ENCODE peak calls at places on chromosomes 2 and 18, in eight cellular contexts. Y, L, N, P, E, Q, G and S are unnamed samples.

GRCh38 chr2:81672923-81673322 is 1368.4 kb upstream of the LRRTM1 start:
- DNase-seq in L (no peak), G (no peak), N (no peak), Y (no peak), P (no peak), Q (no peak), E (no peak), S (no peak)

GRCh38 chr2:71510196-71510807 is 56.9 kb downstream of the DYSF start:
- DNase-seq in G (peak), E (no peak), N (peak), Q (no peak), Y (peak), L (peak), P (peak), S (peak)

GRCh38 chr18:47054369-47054768 is 18.9 kb upstream of the ELOA2 start:
- DNase-seq in Y (no peak), G (no peak), N (no peak), L (no peak), P (no peak), E (no peak), Q (no peak), S (no peak)

GRCh38 chr18:12908706-12909105 is 24.7 kb upstream of the PTPN2 start:
- DNase-seq in E (no peak), N (no peak), P (no peak), G (no peak), Y (no peak), L (peak), Q (no peak), S (no peak)

GRCh38 chr2:222774941-222775340 is 85.9 kb upstream of the ACSL3 start:
- DNase-seq in Q (no peak), G (no peak), Y (no peak), L (no peak), N (no peak), E (no peak), P (peak), S (no peak)

GRCh38 chr2:213766465-213766891 is 482.2 kb downstream of the SPAG16 start:
- DNase-seq in N (peak), P (no peak), Y (no peak), G (no peak), E (no peak), Q (no peak), L (peak), S (no peak)

GRCh38 chr2:3175568-3175955 is 202.1 kb downstream of the EIPR1 start:
- DNase-seq in E (no peak), Y (no peak), P (no peak), Q (no peak), L (no peak), N (no peak), G (no peak), S (no peak)

GRCh38 chr2:163467206-163467605 is 268.6 kb downstream of the FIGN start:
- DNase-seq in E (no peak), P (peak), L (no peak), Q (no peak), G (no peak), N (peak), Y (no peak), S (no peak)

GRCh38 chr18:2846241-2846637 is 567 bp upstream of the EMILIN2 start:
- DNase-seq in Y (no peak), N (peak), E (no peak), G (no peak), P (no peak), Q (no peak), L (peak), S (no peak)

GRCh38 chr2:5734866-5735861 is 43.0 kb downstream of the SOX11 start:
- DNase-seq in E (no peak), P (no peak), N (no peak), Y (no peak), Q (no peak), G (no peak), L (no peak), S (no peak)

GRCh38 chr2:169254774-169255173 is 107.6 kb downstream of the LRP2 start:
- DNase-seq in E (no peak), Y (no peak), G (no peak), N (no peak), Q (no peak), P (no peak), L (no peak), S (no peak)

GRCh38 chr2:75589344-75590105 is 28.8 kb upstream of the EVA1A start:
- DNase-seq in Q (no peak), E (no peak), Y (no peak), G (no peak), N (peak), L (peak), P (no peak), S (no peak)

GRCh38 chr2:60808330-60808801 is 52.3 kb downstream of the PAPOLG start:
- DNase-seq in G (no peak), Y (no peak), N (no peak), L (no peak), P (no peak), Q (no peak), E (peak), S (no peak)

GRCh38 chr2:65436169-65436824 is 3.9 kb upstream of the SPRED2 start:
- DNase-seq in G (peak), Y (peak), Q (peak), P (peak), L (peak), E (peak), N (peak), S (peak)

GRCh38 chr18:77635858-77636257 is 386.2 kb downstream of the GALR1 start:
- DNase-seq in Y (no peak), G (no peak), P (no peak), E (no peak), Q (no peak), L (no peak), N (no peak), S (no peak)

GRCh38 chr2:26477911-26478253 is at the start of gene OTOF:
- DNase-seq in G (no peak), P (peak), Y (no peak), E (no peak), N (peak), Q (no peak), L (peak), S (no peak)

GRCh38 chr2:128263902-128264331 is 54.8 kb downstream of the HS6ST1 start:
- DNase-seq in G (no peak), L (no peak), Y (no peak), Q (no peak), E (no peak), P (no peak), N (no peak), S (no peak)

GRCh38 chr2:26900831-26901321 is 52.9 kb downstream of the DPYSL5 start:
- DNase-seq in Y (no peak), N (no peak), Q (no peak), L (no peak), G (no peak), E (no peak), P (no peak), S (no peak)

GRCh38 chr2:171136024-171136423 is 24.7 kb downstream of the TLK1 start:
- DNase-seq in G (no peak), E (no peak), Q (no peak), Y (no peak), L (no peak), N (no peak), P (no peak), S (no peak)

GRCh38 chr2:8424997-8425900 is 256.6 kb upstream of the ID2 start:
- DNase-seq in N (no peak), Y (no peak), E (no peak), G (no peak), Q (no peak), P (no peak), L (no peak), S (no peak)

GRCh38 chr2:205660521-205661124 is 21.7 kb upstream of the NRP2 start:
- DNase-seq in Y (no peak), P (peak), N (peak), E (no peak), G (peak), L (peak), Q (no peak), S (no peak)

GRCh38 chr2:68620762-68621161 is 22.6 kb upstream of the PROKR1 start:
- DNase-seq in L (no peak), N (no peak), Y (no peak), Q (no peak), E (no peak), P (no peak), G (no peak), S (peak)

GRCh38 chr2:96100893-96101304 is 15.5 kb downstream of the ADRA2B start:
- DNase-seq in P (no peak), E (no peak), G (no peak), N (no peak), L (no peak), Y (no peak), Q (no peak), S (no peak)

GRCh38 chr18:52370841-52371240 is 30.8 kb downstream of the DCC start:
- DNase-seq in G (no peak), L (no peak), Q (no peak), E (no peak), P (no peak), Y (no peak), N (no peak), S (no peak)

GRCh38 chr2:215626812-215627281 is 191.0 kb upstream of the FN1 start:
- DNase-seq in P (peak), Q (no peak), L (no peak), G (no peak), N (peak), Y (no peak), E (no peak), S (no peak)

GRCh38 chr2:37645363-37645762 is 26.1 kb downstream of the CDC42EP3 start:
- DNase-seq in P (peak), G (no peak), Y (no peak), Q (no peak), L (peak), N (peak), E (no peak), S (peak)

GRCh38 chr2:33806041-33806440 is 206.9 kb upstream of the FAM98A start:
- DNase-seq in E (no peak), P (no peak), L (no peak), G (no peak), N (no peak), Y (no peak), Q (no peak), S (no peak)

GRCh38 chr2:74835831-74836674 is 2.1 kb downstream of the HK2 start:
- DNase-seq in E (no peak), Y (peak), G (no peak), L (peak), N (peak), Q (no peak), P (peak), S (peak)

GRCh38 chr2:219406861-219407230 is 11.3 kb upstream of the DES start:
- DNase-seq in N (peak), L (peak), Q (peak), P (peak), E (no peak), Y (no peak), G (peak), S (no peak)

GRCh38 chr18:13233746-13234527 is 15.4 kb downstream of the LDLRAD4 start:
- DNase-seq in Y (no peak), Q (no peak), E (no peak), G (no peak), P (no peak), N (no peak), L (no peak), S (no peak)

GRCh38 chr2:211436182-211436581 is 879.8 kb downstream of the CPS1 start:
- DNase-seq in Q (no peak), G (no peak), P (no peak), E (no peak), Y (no peak), N (no peak), L (no peak), S (no peak)

GRCh38 chr18:28198588-28198987 is 21.7 kb upstream of the CDH2 start:
- DNase-seq in N (no peak), Q (no peak), G (no peak), P (no peak), E (no peak), Y (no peak), L (no peak), S (no peak)

GRCh38 chr18:22349317-22349898 is 68.3 kb downstream of the CTAGE1 start:
- DNase-seq in P (no peak), N (no peak), E (no peak), Y (no peak), Q (no peak), L (peak), G (no peak), S (no peak)